ENCODE peak calls at places on chromosomes 5 and 9, in four cellular contexts. I is AG08395; N is EH; J is activated naive CD8-positive, alpha-beta T cell treated with anti-CD3 and anti-CD28 coated beads for 36 hours. U is an unnamed sample.

GRCh38 chr9:90189306-90189705 is 453.3 kb downstream of the DIRAS2 start:
- DNase-seq in I (no peak), N (no peak), J (no peak), U (no peak)

GRCh38 chr5:2917093-2917492 is 165.6 kb upstream of the IRX2 start:
- DNase-seq in I (no peak), N (no peak), J (no peak), U (no peak)

GRCh38 chr9:27771803-27772545 is 198.7 kb upstream of the C9orf72 start:
- DNase-seq in I (no peak), N (no peak), J (no peak), U (no peak)

GRCh38 chr9:114307323-114308250 is 15.3 kb upstream of the ORM1 start:
- DNase-seq in I (peak), N (peak), J (no peak), U (no peak)

GRCh38 chr9:117232991-117233390 is 181.9 kb downstream of the ASTN2 start:
- DNase-seq in I (no peak), N (no peak), J (no peak), U (no peak)

GRCh38 chr5:39233783-39234182 is 14.4 kb upstream of the FYB1 start:
- DNase-seq in I (no peak), N (no peak), J (no peak), U (no peak)

GRCh38 chr5:147098233-147098790 is 136.5 kb upstream of the STK32A start:
- DNase-seq in I (peak), N (peak), J (no peak), U (no peak)

GRCh38 chr9:124632077-124632621 is 125.0 kb upstream of the NR5A1 start:
- DNase-seq in I (no peak), N (peak), J (no peak), U (no peak)

GRCh38 chr5:156694556-156694955 is 155.5 kb upstream of the PPP1R2B start:
- DNase-seq in I (no peak), N (no peak), J (no peak), U (no peak)

GRCh38 chr9:127923046-127923445 is 6.2 kb upstream of the ST6GALNAC4 start:
- DNase-seq in I (no peak), N (no peak), J (no peak), U (no peak)

U was measured in T-helper 2 cell treated with Interferon-gamma antibody and Interleukin-4, amounts not matched to agents 5 μg/mL and 100 μg/mL, for 36 hours.